ENCODE peak calls at places on chromosomes 6 and 20, in six cellular contexts. F is upper lobe of left lung; Y is naive thymus-derived CD4-positive, alpha-beta T cell; W is left ventricle myocardium inferior; Q is upper lobe of right lung; M is OCI-LY7. Z is an unnamed sample.

GRCh38 chr20:56750430-56750829 is 121.3 kb downstream of the TFAP2C start:
- DNase-seq in W (no peak), Q (no peak), F (peak; percentile 50), Y (no peak), M (no peak), Z (no peak)

GRCh38 chr20:12058201-12058600 is 140.5 kb downstream of the BTBD3 start:
- DNase-seq in Y (no peak), M (no peak), W (no peak), F (no peak), Q (no peak), Z (no peak)

GRCh38 chr6:40763001-40763400 is 175.8 kb upstream of the LRFN2 start:
- DNase-seq in Q (no peak), F (no peak), M (no peak), W (peak; percentile 62), Y (no peak), Z (no peak)

GRCh38 chr6:1949533-1949932 is 295.9 kb downstream of the GMDS start:
- DNase-seq in Q (no peak), F (no peak), Y (no peak), W (no peak), M (no peak), Z (no peak)

GRCh38 chr6:104862456-104862855 is 2.7 kb upstream of the HACE1 start:
- DNase-seq in M (no peak), W (no peak), Q (no peak), F (no peak), Y (no peak), Z (no peak)

GRCh38 chr20:23187759-23188158 is 101.6 kb upstream of the CD93 start:
- DNase-seq in M (no peak), F (peak; percentile 49), Q (no peak), Y (no peak), W (peak; percentile 46), Z (peak; percentile 73)

GRCh38 chr20:33654680-33655161 is 7.4 kb upstream of the C20orf144 start:
- DNase-seq in Q (no peak), M (no peak), F (no peak), W (peak; percentile 14), Y (no peak), Z (no peak)

GRCh38 chr6:76609160-76609559 is 536.7 kb upstream of the IMPG1 start:
- DNase-seq in Y (no peak), W (no peak), Q (no peak), F (peak; percentile 13), M (no peak), Z (no peak)

GRCh38 chr6:62150048-62150663 is 135.9 kb downstream of the KHDRBS2 start:
- DNase-seq in W (no peak), Y (no peak), Q (no peak), M (peak; percentile 45), F (no peak), Z (no peak)

GRCh38 chr20:61357119-61357518 is 105.1 kb downstream of the CDH4 start:
- DNase-seq in W (no peak), M (no peak), Y (no peak), F (no peak), Q (no peak), Z (no peak)

GRCh38 chr6:21053612-21054011 is 519.4 kb downstream of the CDKAL1 start:
- DNase-seq in Q (no peak), F (no peak), W (no peak), M (no peak), Y (no peak), Z (no peak)

GRCh38 chr6:4059115-4059777 is 19.7 kb downstream of the FAM217A start:
- DNase-seq in Y (peak; percentile 29), W (no peak), F (no peak), Q (no peak), M (no peak), Z (no peak)

GRCh38 chr6:136676075-136676474 is 116.2 kb downstream of the MAP3K5 start:
- DNase-seq in W (no peak), M (no peak), F (no peak), Y (no peak), Q (no peak), Z (no peak)

GRCh38 chr6:14957355-14958059 is 288.4 kb upstream of the JARID2 start:
- DNase-seq in Q (no peak), Y (no peak), W (no peak), F (no peak), M (no peak), Z (no peak)

GRCh38 chr6:150770631-150771030 is 94.9 kb upstream of the MTHFD1L start:
- DNase-seq in W (no peak), M (no peak), Q (no peak), Y (no peak), F (no peak), Z (no peak)

GRCh38 chr6:38034269-38034914 is 214.9 kb downstream of the ZFAND3 start:
- DNase-seq in M (peak; percentile 18), Q (no peak), W (no peak), F (no peak), Y (no peak), Z (no peak)

GRCh38 chr6:33295621-33296369 is 2.9 kb downstream of the RGL2 start:
- DNase-seq in M (no peak), F (peak; percentile 64), W (no peak), Q (no peak), Y (no peak), Z (no peak)

GRCh38 chr20:16290358-16290757 is 282.9 kb downstream of the KIF16B start:
- DNase-seq in W (no peak), M (no peak), Y (no peak), F (no peak), Q (no peak), Z (no peak)

GRCh38 chr6:43455034-43455747 is at the start of gene DLK2:
- DNase-seq in W (no peak), F (peak; percentile 88), Y (peak; percentile 51), Q (no peak), M (no peak), Z (no peak)

GRCh38 chr6:24428615-24429014 is 25.9 kb downstream of the MRS2 start:
- DNase-seq in Y (no peak), Q (no peak), M (no peak), W (no peak), F (no peak), Z (no peak)

GRCh38 chr6:124131779-124132178 is 328.1 kb downstream of the NKAIN2 start:
- DNase-seq in F (no peak), Q (no peak), Y (no peak), W (no peak), M (no peak), Z (no peak)

GRCh38 chr6:133953634-133954415 is 801 bp downstream of the TBPL1 start:
- DNase-seq in Y (peak; percentile 14), M (peak; percentile 65), W (no peak), Q (no peak), F (no peak), Z (no peak)

GRCh38 chr6:104604643-104605042 is 255.1 kb downstream of the HACE1 start:
- DNase-seq in Q (no peak), Y (no peak), M (no peak), W (no peak), F (no peak), Z (no peak)

GRCh38 chr6:40721252-40721936 is 134.2 kb upstream of the LRFN2 start:
- DNase-seq in Y (no peak), Q (no peak), F (no peak), W (no peak), M (no peak), Z (no peak)

GRCh38 chr6:125212377-125212776 is 58.8 kb downstream of the TPD52L1 start:
- DNase-seq in M (no peak), Q (no peak), F (no peak), Y (no peak), W (no peak), Z (no peak)

GRCh38 chr6:34569361-34569973 is 13.3 kb upstream of the SPDEF start:
- DNase-seq in M (no peak), F (no peak), Q (no peak), Y (no peak), W (no peak), Z (no peak)

GRCh38 chr20:48287552-48288170 is 502.4 kb upstream of the SULF2 start:
- DNase-seq in M (no peak), W (no peak), F (no peak), Y (no peak), Q (no peak), Z (no peak)

GRCh38 chr20:48285656-48286055 is 500.4 kb upstream of the SULF2 start:
- DNase-seq in M (no peak), F (no peak), Y (no peak), Q (no peak), W (no peak), Z (no peak)

GRCh38 chr20:48284837-48285236 is 499.6 kb upstream of the SULF2 start:
- DNase-seq in W (no peak), Q (no peak), F (no peak), M (no peak), Y (no peak), Z (no peak)

GRCh38 chr20:48288930-48289507 is 503.7 kb upstream of the SULF2 start:
- DNase-seq in Y (no peak), M (no peak), F (no peak), W (no peak), Q (no peak), Z (no peak)

GRCh38 chr20:48286571-48287551 is 501.6 kb upstream of the SULF2 start:
- DNase-seq in M (no peak), Q (no peak), W (no peak), Y (no peak), F (no peak), Z (no peak)
- H3K27ac ChIP-seq in M (no peak overlapping the region), Q (peak overlapping the region; percentile 32), W (peak overlapping the region; percentile 45), Y (no peak overlapping the region), F (no peak overlapping the region), Z (no peak overlapping the region)

GRCh38 chr6:54681987-54682386 is 164.6 kb upstream of the FAM83B start:
- DNase-seq in Q (no peak), M (no peak), Y (no peak), F (no peak), W (no peak), Z (peak; percentile 11)

GRCh38 chr6:54681267-54681666 is 165.3 kb upstream of the FAM83B start:
- DNase-seq in M (no peak), W (no peak), Q (no peak), Y (no peak), F (no peak), Z (no peak)

GRCh38 chr6:54680531-54680930 is 166.0 kb upstream of the FAM83B start:
- DNase-seq in M (no peak), F (no peak), Q (no peak), Y (no peak), W (no peak), Z (no peak)
- H3K4me3 ChIP-seq in M (no peak overlapping the region), F (no peak overlapping the region), Q (no peak overlapping the region), Y (no peak overlapping the region), W (no peak overlapping the region), Z (no peak overlapping the region)

GRCh38 chr20:47286681-47287080 is 69.8 kb downstream of the ZMYND8 start:
- DNase-seq in M (no peak), Q (no peak), F (no peak), Y (no peak), W (no peak), Z (no peak)
- H3K27ac ChIP-seq in M (no peak overlapping the region), Q (no peak overlapping the region), F (no peak overlapping the region), Y (no peak overlapping the region), W (no peak overlapping the region), Z (no peak overlapping the region)

GRCh38 chr20:41169184-41169690 is 31.9 kb downstream of the PLCG1 start:
- DNase-seq in Y (no peak), F (no peak), M (no peak), Q (peak; percentile 30), W (no peak), Z (peak; percentile 8)
- H3K4me3 ChIP-seq in Y (no peak overlapping the region), F (no peak overlapping the region), M (no peak overlapping the region), Q (no peak overlapping the region), W (no peak overlapping the region), Z (no peak overlapping the region)

DNA sequence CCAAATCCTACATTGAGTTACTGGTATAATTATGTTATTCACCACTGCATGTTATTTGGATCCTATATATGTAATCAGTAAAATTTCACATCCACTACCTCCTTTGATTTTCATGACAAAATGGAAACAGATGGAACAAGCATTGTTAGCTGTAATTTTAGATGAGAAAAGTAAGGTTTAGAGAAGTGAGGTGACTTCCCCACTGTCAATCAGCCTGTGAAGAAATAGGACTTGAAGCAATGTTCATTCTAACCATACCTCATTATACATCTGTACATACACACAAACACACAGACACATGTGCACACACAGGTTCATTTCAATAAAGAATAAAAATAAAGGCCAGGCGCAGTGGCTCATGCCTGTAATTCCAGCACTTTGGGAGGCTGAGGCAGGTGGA is 23.7 kb upstream of the QKI start:
- DNase-seq in W (no peak), F (no peak), Y (no peak), Q (no peak), M (no peak), Z (no peak)
- H3K27ac ChIP-seq in W (no peak overlapping the region), F (no peak overlapping the region), Y (no peak overlapping the region), Q (no peak overlapping the region), M (no peak overlapping the region), Z (no peak overlapping the region)

Z was measured in gastrocnemius medialis.